ENCODE peak calls at places on chromosome 4, in ten cellular contexts. D is testis, G is heart left ventricle, F is A549, L is GM12891, P is suprapubic skin, Z is right lobe of liver, I is uterus, X is spleen, C is HepG2. B is an unnamed sample.

GRCh38 chr4:20326460-20326859 is 74.8 kb downstream of the SLIT2 start:
- DNase-seq in X (no peak), C (no peak), Z (no peak), L (no peak), I (no peak), F (no peak), G (no peak), D (no peak), P (no peak), B (no peak)

GRCh38 chr4:1550122-1551070 is 133.7 kb downstream of the FAM53A start:
- DNase-seq in P (no peak), F (no peak), I (no peak), Z (no peak), G (peak), L (no peak), X (no peak), D (no peak), C (no peak), B (no peak)

GRCh38 chr4:54581807-54582206 is 76.0 kb upstream of the KIT start:
- DNase-seq in X (no peak), I (no peak), P (no peak), Z (no peak), G (no peak), L (no peak), D (no peak), C (no peak), F (no peak), B (no peak)

GRCh38 chr4:147550626-147551250 is 66.5 kb upstream of the TMEM184C start:
- DNase-seq in I (no peak), P (no peak), Z (no peak), G (no peak), F (no peak), L (peak), X (no peak), D (no peak), C (no peak), B (no peak)

GRCh38 chr4:15542795-15543194 is 73.1 kb downstream of the CC2D2A start:
- DNase-seq in P (no peak), Z (no peak), X (no peak), L (no peak), C (no peak), D (peak), I (no peak), G (peak), F (no peak), B (no peak)

GRCh38 chr4:113499696-113500095 is 261.8 kb downstream of the CAMK2D start:
- DNase-seq in F (no peak), G (no peak), L (no peak), Z (no peak), P (no peak), I (no peak), X (no peak), C (peak), D (no peak), B (no peak)

GRCh38 chr4:2071912-2072867 is 13.1 kb downstream of the NAT8L start:
- DNase-seq in F (no peak), P (peak), G (no peak), D (peak), Z (no peak), C (peak), X (peak), I (no peak), L (no peak), B (no peak)

GRCh38 chr4:78684196-78685079 is 91.7 kb upstream of the BMP2K start:
- DNase-seq in D (no peak), L (no peak), Z (no peak), I (no peak), C (no peak), P (no peak), G (no peak), X (no peak), F (no peak), B (no peak)

GRCh38 chr4:20430555-20430954 is 178.8 kb downstream of the SLIT2 start:
- DNase-seq in L (no peak), Z (no peak), I (no peak), D (no peak), F (no peak), C (no peak), G (no peak), X (no peak), P (no peak), B (no peak)

GRCh38 chr4:14862881-14863280 is 139.4 kb upstream of the CPEB2 start:
- DNase-seq in G (peak), P (no peak), Z (no peak), L (no peak), X (no peak), F (no peak), D (peak), C (no peak), I (no peak), B (no peak)

GRCh38 chr4:81694514-81694913 is 222.8 kb upstream of the RASGEF1B start:
- DNase-seq in G (no peak), D (no peak), L (no peak), C (no peak), P (no peak), X (no peak), F (no peak), Z (no peak), I (no peak), B (no peak)

GRCh38 chr4:120725639-120726585 is 196.6 kb downstream of the PRDM5 start:
- DNase-seq in G (no peak), Z (no peak), I (no peak), D (no peak), X (no peak), P (no peak), L (no peak), C (no peak), F (no peak), B (no peak)

GRCh38 chr4:38128478-38129451 is 168.6 kb downstream of the PTTG2 start:
- DNase-seq in Z (peak), P (no peak), L (no peak), C (peak), F (peak), X (no peak), G (peak), D (no peak), I (no peak), B (no peak)

GRCh38 chr4:156575430-156576073 is 396.0 kb downstream of the PDGFC start:
- DNase-seq in G (no peak), I (no peak), F (no peak), Z (no peak), L (no peak), D (no peak), C (no peak), P (no peak), X (peak), B (no peak)

GRCh38 chr4:7003879-7004240 is 39.3 kb upstream of the TADA2B start:
- DNase-seq in G (no peak), F (no peak), Z (no peak), X (no peak), P (no peak), I (no peak), L (no peak), D (no peak), C (no peak), B (no peak)

GRCh38 chr4:26858035-26858918 is 2.4 kb upstream of the STIM2 start:
- DNase-seq in X (no peak), L (no peak), C (no peak), F (no peak), P (no peak), D (no peak), Z (no peak), I (no peak), G (no peak), B (peak)

GRCh38 chr4:152513078-152513477 is 22.8 kb downstream of the FBXW7 start:
- DNase-seq in C (no peak), Z (no peak), X (no peak), G (no peak), L (no peak), D (no peak), I (no peak), P (no peak), F (no peak), B (no peak)

GRCh38 chr4:183139058-183139740 is 40.1 kb downstream of the WWC2 start:
- DNase-seq in Z (no peak), L (no peak), G (no peak), C (no peak), F (no peak), D (no peak), I (no peak), P (no peak), X (no peak), B (no peak)

GRCh38 chr4:53854991-53855885 is 209.2 kb downstream of the CHIC2 start:
- DNase-seq in P (no peak), Z (no peak), D (no peak), G (peak), I (no peak), L (no peak), C (no peak), F (no peak), X (no peak), B (no peak)

GRCh38 chr4:47215759-47216158 is 184.4 kb downstream of the GABRB1 start:
- DNase-seq in F (no peak), D (no peak), G (no peak), L (no peak), C (no peak), I (no peak), Z (no peak), X (no peak), P (no peak), B (no peak)

GRCh38 chr4:749771-750666 is 44.4 kb downstream of the PCGF3 start:
- DNase-seq in L (no peak), P (no peak), I (no peak), D (no peak), G (peak), Z (no peak), C (no peak), F (no peak), X (no peak), B (no peak)

GRCh38 chr4:113368056-113368455 is 318.6 kb downstream of the ANK2 start:
- DNase-seq in I (no peak), C (no peak), D (no peak), X (no peak), F (no peak), L (no peak), P (no peak), Z (no peak), G (no peak), B (no peak)

GRCh38 chr4:80197132-80197573 is at the start of gene PRDM8:
- DNase-seq in X (peak), F (no peak), P (no peak), C (no peak), I (no peak), D (no peak), Z (no peak), G (no peak), L (no peak), B (no peak)

GRCh38 chr4:80386281-80386886 is 50.9 kb downstream of the CFAP299 start:
- DNase-seq in F (no peak), P (no peak), Z (no peak), L (no peak), D (no peak), G (no peak), X (peak), I (no peak), C (no peak), B (no peak)

GRCh38 chr4:175947117-175947722 is 118.4 kb upstream of the WDR17 start:
- DNase-seq in F (peak), Z (no peak), L (no peak), D (no peak), P (no peak), I (no peak), X (no peak), C (peak), G (no peak), B (peak)

GRCh38 chr4:25180524-25181131 is 20.4 kb upstream of the SEPSECS start:
- DNase-seq in C (peak), F (peak), L (no peak), D (peak), Z (no peak), I (no peak), P (no peak), G (no peak), X (no peak), B (peak)

GRCh38 chr4:119039779-119040178 is 95.9 kb upstream of the MYOZ2 start:
- DNase-seq in X (no peak), C (no peak), G (no peak), Z (no peak), P (no peak), D (no peak), L (no peak), F (peak), I (no peak), B (peak)

GRCh38 chr4:9898596-9899345 is 117.3 kb downstream of the DRD5 start:
- DNase-seq in C (peak), X (no peak), G (peak), I (no peak), P (no peak), L (peak), D (peak), F (peak), Z (no peak), B (peak)

GRCh38 chr4:36351082-36351666 is 69.8 kb downstream of the DTHD1 start:
- DNase-seq in X (peak), I (no peak), D (peak), F (peak), Z (peak), G (peak), L (no peak), C (peak), P (no peak), B (peak)

DNA sequence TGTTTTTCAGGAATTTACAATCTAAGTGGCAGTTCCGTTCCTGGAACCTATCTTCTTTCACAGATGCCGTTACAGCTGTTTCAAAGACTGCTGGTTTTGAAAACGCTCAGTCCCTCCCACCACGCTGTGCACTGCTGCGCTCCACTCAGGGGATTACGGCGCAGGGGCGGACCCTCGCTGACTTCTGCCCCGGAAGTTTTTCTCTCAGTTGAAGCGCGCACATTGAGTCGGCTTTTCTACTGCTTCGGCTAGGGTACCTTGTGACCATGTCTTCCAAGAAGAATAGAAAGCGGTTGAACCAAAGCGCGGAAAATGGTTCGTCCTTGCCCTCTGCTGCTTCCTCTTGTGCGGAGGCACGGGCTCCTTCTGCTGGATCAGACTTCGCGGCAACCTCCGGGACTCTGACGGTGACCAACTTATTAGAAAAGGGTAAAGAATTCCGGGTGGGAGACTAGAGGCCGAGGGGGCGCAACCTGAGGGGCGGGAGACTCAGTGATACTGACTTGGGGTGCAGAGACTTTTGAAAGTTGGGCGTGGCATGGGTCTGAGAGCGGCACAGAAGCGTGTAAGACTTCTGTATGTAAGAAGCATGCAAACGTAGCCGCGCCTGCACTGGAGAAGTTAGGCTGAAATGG is 597 bp upstream of the NUDT6 start:
- DNase-seq in I (peak), Z (peak), P (peak), L (peak), D (peak), F (peak), X (peak), C (peak), G (peak), B (peak)
- TF ChIP-seq POLR2A in I (no peak), Z (no peak), P (no peak), L (no peak), D (no peak), F (no peak), X (no peak), C (peak), G (no peak), B (peak)

GRCh38 chr4:42656986-42657792 is at the start of gene ATP8A1:
- DNase-seq in D (peak), I (peak), G (peak), X (peak), P (peak), Z (peak), C (peak), F (peak), L (peak), B (peak)
- TF ChIP-seq POLR2A in D (no peak), I (peak), G (no peak), X (peak), P (no peak), Z (peak), C (peak), F (peak), L (peak), B (peak)

GRCh38 chr4:186765673-186766546 is 42.3 kb upstream of the FAT1 start:
- DNase-seq in L (no peak), P (no peak), D (no peak), I (no peak), F (peak), X (no peak), G (no peak), Z (peak), C (peak), B (no peak)
- TF ChIP-seq POLR2A in L (no peak), P (no peak), D (no peak), I (no peak), F (no peak), X (no peak), G (no peak), Z (peak), C (peak), B (no peak)

GRCh38 chr4:67940505-67940904 is 22.8 kb downstream of the TMPRSS11A start:
- DNase-seq in D (no peak), I (no peak), C (no peak), P (no peak), G (no peak), Z (no peak), F (no peak), X (no peak), L (no peak), B (no peak)

GRCh38 chr4:67935888-67936287 is 27.4 kb downstream of the TMPRSS11A start:
- DNase-seq in X (no peak), F (no peak), C (no peak), P (no peak), D (no peak), L (no peak), Z (no peak), I (no peak), G (no peak), B (no peak)

GRCh38 chr4:67941074-67941473 is 22.2 kb downstream of the TMPRSS11A start:
- DNase-seq in G (no peak), F (no peak), L (no peak), I (no peak), P (no peak), C (no peak), Z (no peak), X (no peak), D (no peak), B (no peak)

GRCh38 chr4:67934628-67935027 is 28.7 kb downstream of the TMPRSS11A start:
- DNase-seq in X (no peak), D (no peak), P (no peak), Z (no peak), I (no peak), G (no peak), F (no peak), L (no peak), C (no peak), B (no peak)

DNA sequence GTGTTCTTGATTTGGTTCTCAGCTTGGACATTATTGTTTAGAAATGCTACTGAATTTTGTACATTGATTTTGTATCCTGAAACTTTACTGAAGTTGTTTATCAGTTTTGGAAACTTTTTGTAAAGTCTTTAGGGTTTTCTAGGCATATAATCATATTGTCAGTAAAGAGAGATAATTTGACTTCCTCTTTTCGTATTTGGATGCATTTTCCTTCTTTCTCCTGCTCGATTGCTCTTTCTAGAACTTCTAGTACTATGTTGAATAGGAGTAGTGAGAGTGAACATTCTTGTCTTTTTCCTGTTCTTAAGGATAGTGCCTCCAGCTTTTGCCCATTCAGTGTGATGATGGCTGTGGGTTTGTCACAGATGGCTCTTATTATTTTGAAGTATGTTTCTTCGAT is 24.1 kb downstream of the TMPRSS11A start:
- DNase-seq in P (no peak), G (no peak), C (no peak), X (no peak), Z (no peak), F (no peak), I (no peak), L (no peak), D (no peak), B (no peak)
- TF ChIP-seq POLR2A in P (no peak), G (no peak), C (no peak), X (no peak), Z (no peak), F (no peak), I (no peak), L (no peak), D (no peak), B (no peak)

DNA sequence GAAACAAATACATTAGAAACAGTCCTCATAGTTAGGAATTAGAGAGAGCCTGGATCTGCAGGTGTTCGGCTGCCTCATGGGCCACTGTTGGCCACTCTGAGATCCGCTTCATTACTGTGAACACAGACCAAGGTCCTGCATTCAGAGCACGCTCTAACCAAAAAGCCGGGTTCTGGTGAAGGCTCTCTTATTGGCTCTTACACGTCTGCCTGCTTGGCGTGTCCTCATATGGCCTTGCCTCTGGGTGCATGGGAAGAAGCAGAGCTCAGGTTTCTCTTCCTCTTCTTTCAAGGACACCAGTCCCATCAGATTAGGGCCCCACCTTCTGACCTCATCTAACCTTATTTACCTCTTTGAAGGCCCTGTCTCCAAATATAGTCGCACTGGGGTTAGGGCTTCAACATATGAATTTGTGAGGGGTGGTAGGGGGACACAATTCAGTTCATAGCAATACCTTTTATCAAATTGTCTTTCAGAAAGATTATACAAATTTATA is 37.1 kb upstream of the ELF2 start:
- DNase-seq in C (peak), G (peak), I (no peak), P (no peak), D (peak), X (no peak), Z (no peak), L (peak), F (no peak), B (peak)
- TF ChIP-seq POLR2A in C (no peak), G (no peak), I (no peak), P (no peak), D (no peak), X (no peak), Z (no peak), L (no peak), F (no peak), B (no peak)

DNA sequence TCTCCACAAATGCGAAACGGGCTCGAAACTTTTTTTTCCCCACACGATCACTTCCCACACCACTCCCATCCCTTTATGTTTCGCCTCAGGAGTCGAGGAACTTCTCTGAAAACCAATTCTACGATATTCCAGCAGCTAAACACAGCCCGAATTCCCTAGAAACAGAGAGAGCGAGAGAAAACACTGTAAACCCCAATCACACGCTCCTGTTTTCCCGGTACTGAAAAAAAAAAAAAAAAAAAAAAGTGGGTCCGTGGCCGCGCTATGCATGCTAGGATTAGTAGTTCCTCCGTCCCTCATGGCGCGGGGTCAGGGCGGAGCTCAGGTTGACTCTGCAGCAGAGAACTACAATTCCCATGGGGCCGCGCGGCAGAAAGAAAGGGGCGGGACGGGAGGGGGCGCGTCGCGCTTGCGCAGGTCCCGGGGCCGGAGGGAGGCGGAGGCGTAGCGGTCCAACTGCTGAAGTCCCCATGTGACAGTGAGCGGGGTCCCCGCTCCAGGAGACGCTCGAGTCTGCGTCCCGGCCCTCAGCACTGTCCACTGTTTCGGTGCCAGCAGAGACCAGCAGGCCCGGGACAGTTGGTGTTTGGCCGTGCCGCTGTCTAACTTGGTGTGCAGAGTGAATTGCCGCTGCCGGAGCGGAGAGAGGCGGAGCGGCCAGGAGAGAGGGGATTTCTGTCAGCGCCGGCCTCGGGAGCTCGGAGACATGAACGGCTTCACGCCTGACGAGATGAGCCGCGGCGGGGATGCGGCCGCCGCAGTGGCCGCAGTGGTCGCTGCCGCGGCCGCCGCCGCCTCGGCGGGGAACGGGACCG is at the start of gene SAP30:
- DNase-seq in D (peak), Z (peak), I (peak), F (peak), P (peak), G (peak), X (peak), C (peak), L (peak), B (peak)
- TF ChIP-seq POLR2A in D (peak), Z (peak), I (peak), F (peak), P (no peak), G (peak), X (peak), C (peak), L (peak), B (peak)

B was measured in erythroblast.